ENCODE peak calls at places on chromosomes 5 and 9, in eight cellular contexts. E is heart right ventricle, D is G401, N is HFFc6, Y is aorta, O is fibroblast of lung, W is neural progenitor cell, R is SK-MEL-5. U is an unnamed sample.

GRCh38 chr9:137865581-137866145 is 11.9 kb upstream of the CACNA1B start:
- DNase-seq in E (no peak), D (no peak), N (no peak), Y (no peak), O (no peak), W (no peak), R (no peak), U (no peak)

GRCh38 chr5:112210430-112211005 is 208.6 kb downstream of the EPB41L4A start:
- DNase-seq in E (peak; percentile 49), D (peak; percentile 8), N (peak; percentile 6), Y (peak; percentile 46), O (peak; percentile 53), W (peak; percentile 63), R (peak; percentile 63), U (peak; percentile 63)

GRCh38 chr5:90504743-90505142 is 24.6 kb downstream of the LYSMD3 start:
- DNase-seq in E (no peak), D (no peak), N (no peak), Y (no peak), O (no peak), W (no peak), R (no peak), U (no peak)

GRCh38 chr5:42626462-42626861 is 130.2 kb upstream of the CCDC152 start:
- DNase-seq in E (no peak), D (no peak), N (no peak), Y (no peak), O (no peak), W (no peak), R (no peak), U (no peak)

GRCh38 chr9:109378316-109378715 is 57.5 kb upstream of the EPB41L4B start:
- DNase-seq in E (no peak), D (no peak), N (no peak), Y (no peak), O (no peak), W (no peak), R (peak; percentile 69), U (no peak)

GRCh38 chr5:104513194-104513602 is 950.6 kb upstream of the NUDT12 start:
- DNase-seq in E (no peak), D (no peak), N (no peak), Y (no peak), O (peak; percentile 31), W (no peak), R (no peak), U (peak; percentile 42)

GRCh38 chr9:127418037-127418471 is 6.1 kb upstream of the ZNF79 start:
- DNase-seq in E (no peak), D (no peak), N (no peak), Y (no peak), O (no peak), W (peak; percentile 59), R (peak; percentile 60), U (peak; percentile 14)

GRCh38 chr9:94912700-94913249 is 186.3 kb downstream of the AOPEP start:
- DNase-seq in E (peak; percentile 2), D (peak; percentile 43), N (peak; percentile 82), Y (no peak), O (no peak), W (peak; percentile 27), R (no peak), U (peak; percentile 82)

GRCh38 chr9:121261107-121261460 is 6.9 kb upstream of the GSN start:
- DNase-seq in E (no peak), D (no peak), N (no peak), Y (no peak), O (peak; percentile 38), W (peak; percentile 90), R (peak; percentile 80), U (no peak)

GRCh38 chr9:86903461-86904010 is 43.8 kb downstream of the GAS1 start:
- DNase-seq in E (no peak), D (no peak), N (no peak), Y (no peak), O (no peak), W (no peak), R (no peak), U (no peak)

GRCh38 chr9:128723352-128723865 is 518 bp downstream of the ZDHHC12 start:
- DNase-seq in E (no peak), D (peak; percentile 41), N (no peak), Y (no peak), O (no peak), W (peak; percentile 29), R (no peak), U (no peak)

GRCh38 chr9:95649801-95650213 is 133.0 kb upstream of the PTCH1 start:
- DNase-seq in E (no peak), D (no peak), N (no peak), Y (no peak), O (no peak), W (no peak), R (no peak), U (no peak)

GRCh38 chr5:132425975-132426524 is 56.5 kb downstream of the SLC22A5 start:
- DNase-seq in E (no peak), D (no peak), N (no peak), Y (no peak), O (no peak), W (no peak), R (no peak), U (no peak)

GRCh38 chr5:157748740-157749461 is 5.4 kb downstream of the LSM11 start:
- DNase-seq in E (no peak), D (no peak), N (peak; percentile 89), Y (no peak), O (peak; percentile 84), W (no peak), R (no peak), U (peak; percentile 87)

GRCh38 chr5:60487885-60488425 is 212.0 kb downstream of the DEPDC1B start:
- DNase-seq in E (no peak), D (no peak), N (no peak), Y (no peak), O (peak; percentile 42), W (no peak), R (peak; percentile 45), U (no peak)

GRCh38 chr9:120281665-120282064 is 298.3 kb downstream of the CDK5RAP2 start:
- DNase-seq in E (no peak), D (no peak), N (no peak), Y (no peak), O (no peak), W (no peak), R (no peak), U (no peak)

GRCh38 chr5:16430349-16431089 is 35.1 kb downstream of the ZNF622 start:
- DNase-seq in E (no peak), D (no peak), N (no peak), Y (no peak), O (no peak), W (no peak), R (no peak), U (no peak)

GRCh38 chr5:133109655-133110483 is 58.1 kb downstream of the HSPA4 start:
- DNase-seq in E (no peak), D (peak; percentile 13), N (no peak), Y (no peak), O (no peak), W (no peak), R (no peak), U (no peak)

GRCh38 chr5:107900721-107901120 is 230.0 kb upstream of the EFNA5 start:
- DNase-seq in E (no peak), D (no peak), N (no peak), Y (no peak), O (no peak), W (no peak), R (no peak), U (no peak)

GRCh38 chr5:149853019-149853648 is 91.5 kb downstream of the PDE6A start:
- DNase-seq in E (peak; percentile 80), D (peak; percentile 93), N (peak; percentile 62), Y (peak; percentile 81), O (peak; percentile 82), W (peak; percentile 91), R (peak; percentile 85), U (peak; percentile 91)

GRCh38 chr5:144304683-144305082 is 134.0 kb downstream of the KCTD16 start:
- DNase-seq in E (no peak), D (no peak), N (no peak), Y (no peak), O (no peak), W (no peak), R (no peak), U (no peak)

GRCh38 chr5:14206028-14206725 is 63.0 kb downstream of the TRIO start:
- DNase-seq in E (no peak), D (no peak), N (no peak), Y (no peak), O (no peak), W (no peak), R (no peak), U (no peak)

GRCh38 chr5:142327111-142327842 is 2.5 kb upstream of the SPRY4 start:
- DNase-seq in E (no peak), D (peak; percentile 36), N (peak; percentile 92), Y (peak; percentile 55), O (peak; percentile 84), W (peak; percentile 52), R (no peak), U (peak; percentile 65)

GRCh38 chr9:21969011-21969935 is 24.9 kb downstream of the CDKN2A start:
- DNase-seq in E (no peak), D (no peak), N (no peak), Y (no peak), O (no peak), W (peak; percentile 80), R (no peak), U (no peak)

GRCh38 chr5:88707216-88707965 is 175.6 kb downstream of the MEF2C start:
- DNase-seq in E (no peak), D (no peak), N (no peak), Y (no peak), O (no peak), W (no peak), R (no peak), U (no peak)

GRCh38 chr9:77892171-77892570 is 139.4 kb downstream of the GNAQ start:
- DNase-seq in E (no peak), D (no peak), N (no peak), Y (no peak), O (no peak), W (no peak), R (peak; percentile 95), U (no peak)

GRCh38 chr9:16671591-16672137 is 198.8 kb downstream of the BNC2 start:
- DNase-seq in E (no peak), D (no peak), N (peak; percentile 68), Y (no peak), O (peak; percentile 76), W (no peak), R (no peak), U (peak; percentile 56)

GRCh38 chr5:138955013-138955660 is 80.0 kb upstream of the LRRTM2 start:
- DNase-seq in E (peak; percentile 69), D (no peak), N (no peak), Y (peak; percentile 76), O (peak; percentile 84), W (no peak), R (no peak), U (no peak)

GRCh38 chr5:142749321-142749720 is 20.9 kb upstream of the ARHGAP26 start:
- DNase-seq in E (no peak), D (no peak), N (peak; percentile 46), Y (no peak), O (peak; percentile 57), W (no peak), R (no peak), U (peak; percentile 86)

GRCh38 chr5:170467000-170467707 is 36.7 kb upstream of the KCNIP1 start:
- DNase-seq in E (no peak), D (no peak), N (peak; percentile 68), Y (no peak), O (peak; percentile 81), W (no peak), R (no peak), U (peak; percentile 96)

GRCh38 chr9:100700689-100701318 is 122.9 kb downstream of the CAVIN4 start:
- DNase-seq in E (no peak), D (peak; percentile 19), N (no peak), Y (no peak), O (no peak), W (peak; percentile 75), R (peak; percentile 65), U (peak; percentile 48)

GRCh38 chr9:115691097-115691496 is 462.5 kb upstream of the PAPPA start:
- DNase-seq in E (no peak), D (no peak), N (peak; percentile 98), Y (no peak), O (peak; percentile 96), W (no peak), R (no peak), U (peak; percentile 96)

GRCh38 chr9:123473226-123473625 is 117.2 kb downstream of the CRB2 start:
- DNase-seq in E (no peak), D (peak; percentile 94), N (no peak), Y (no peak), O (no peak), W (peak; percentile 36), R (no peak), U (no peak)

GRCh38 chr5:643351-643801 is 31.2 kb downstream of the CEP72 start:
- DNase-seq in E (no peak), D (no peak), N (no peak), Y (no peak), O (no peak), W (no peak), R (no peak), U (no peak)

U was measured in MCF 10A.